ENCODE peak calls at places on chromosomes 3 and 15, in nine cellular contexts. T is kidney; H is NCI-H1092 treated with DMSO at 0.1 percent for 48 hours; E is retinal pigment epithelial cell; I is right atrium auricular region; C is NCI-H774; X is substantia nigra; F is stimulated activated CD8-positive, alpha-beta memory T cell treated with anti-CD3 and anti-CD28 coated beads, Interleukin-4, amount 100 ng/mL, for 4 hours; U is islet precursor cell. D is an unnamed sample.

GRCh38 chr3:190339130-190339529 is 16.9 kb upstream of the CLDN1 start:
- DNase-seq in T (no peak), F (no peak), I (no peak), X (no peak), C (peak), E (no peak), H (no peak), U (no peak), D (peak)

GRCh38 chr15:83462953-83463433 is 15.9 kb downstream of the SH3GL3 start:
- DNase-seq in T (no peak), I (no peak), X (no peak), H (no peak), E (no peak), F (no peak), U (no peak), C (no peak), D (peak)

GRCh38 chr3:188097786-188098185 is 56.2 kb upstream of the LPP start:
- DNase-seq in F (no peak), C (no peak), E (no peak), X (peak), U (no peak), H (no peak), I (no peak), T (no peak), D (no peak)

GRCh38 chr15:29821416-29822099 is 710 bp downstream of the TJP1 start:
- DNase-seq in F (no peak), H (peak), I (peak), E (peak), C (peak), U (peak), X (peak), T (peak), D (peak)

GRCh38 chr3:179146911-179147570 is 1.1 kb upstream of the PIK3CA start:
- DNase-seq in X (no peak), F (no peak), U (peak), H (peak), C (peak), T (no peak), I (no peak), E (no peak), D (peak)

GRCh38 chr3:59265566-59265965 is 215.7 kb upstream of the CFAP20DC start:
- DNase-seq in T (no peak), H (peak), E (no peak), I (no peak), U (no peak), F (no peak), C (no peak), X (no peak), D (no peak)

GRCh38 chr3:105752791-105753415 is 115.9 kb downstream of the CBLB start:
- DNase-seq in H (no peak), C (no peak), X (no peak), I (no peak), F (no peak), E (no peak), T (no peak), U (no peak), D (peak)

GRCh38 chr15:100093211-100094126 is 248.3 kb downstream of the ADAMTS17 start:
- DNase-seq in I (no peak), U (peak), C (no peak), F (no peak), H (no peak), X (no peak), E (no peak), T (no peak), D (peak)

GRCh38 chr15:76533995-76534394 is 197.4 kb downstream of the ISL2 start:
- DNase-seq in I (no peak), U (no peak), X (no peak), F (no peak), T (no peak), E (no peak), C (no peak), H (no peak), D (no peak)

GRCh38 chr15:60962087-60962486 is 267.0 kb downstream of the RORA start:
- DNase-seq in C (no peak), H (no peak), U (no peak), F (no peak), E (peak), T (no peak), X (no peak), I (no peak), D (no peak)

GRCh38 chr15:53671545-53671944 is 87.9 kb downstream of the WDR72 start:
- DNase-seq in C (no peak), X (no peak), H (no peak), I (no peak), U (no peak), E (no peak), F (no peak), T (no peak), D (peak)

GRCh38 chr15:50542051-50542450 is 4.4 kb downstream of the USP50 start:
- DNase-seq in I (no peak), U (no peak), F (no peak), E (no peak), H (no peak), C (no peak), T (no peak), X (no peak), D (no peak)

GRCh38 chr3:118842147-118842863 is 192.3 kb downstream of the IGSF11 start:
- DNase-seq in H (no peak), T (no peak), U (no peak), I (no peak), X (no peak), F (no peak), E (no peak), C (no peak), D (peak)

GRCh38 chr15:101672298-101672697 is 20.1 kb upstream of the TM2D3 start:
- DNase-seq in F (no peak), E (no peak), I (no peak), H (no peak), T (no peak), X (no peak), C (no peak), U (no peak), D (peak)

GRCh38 chr3:126510323-126510910 is 7.2 kb downstream of the UROC1 start:
- DNase-seq in H (no peak), T (peak), X (no peak), F (no peak), I (no peak), E (no peak), C (no peak), U (no peak), D (no peak)

GRCh38 chr3:159616234-159616825 is 372.3 kb upstream of the IL12A start:
- DNase-seq in I (no peak), X (peak), T (no peak), C (peak), E (no peak), H (no peak), F (no peak), U (peak), D (peak)

GRCh38 chr3:191338177-191338488 is 7.8 kb upstream of the UTS2B start:
- DNase-seq in C (no peak), H (no peak), T (no peak), I (no peak), X (no peak), E (no peak), F (no peak), U (no peak), D (no peak)

GRCh38 chr3:133475245-133476010 is 75.6 kb downstream of the BFSP2 start:
- DNase-seq in I (no peak), F (no peak), C (peak), U (no peak), T (no peak), X (no peak), H (peak), E (peak), D (no peak)

GRCh38 chr3:9158865-9159630 is 90.4 kb downstream of the SRGAP3 start:
- DNase-seq in U (no peak), F (no peak), H (no peak), X (no peak), I (no peak), E (no peak), C (no peak), T (no peak), D (peak)

GRCh38 chr15:28881170-28881569 is 4.6 kb upstream of the APBA2 start:
- DNase-seq in T (peak), U (no peak), F (no peak), H (no peak), X (no peak), E (no peak), I (no peak), C (no peak), D (no peak)

GRCh38 chr3:133928903-133929607 is 33.4 kb upstream of the RAB6B start:
- DNase-seq in H (no peak), E (no peak), I (peak), U (no peak), C (no peak), F (no peak), X (no peak), T (no peak), D (no peak)

GRCh38 chr15:31503758-31504461 is 177.3 kb downstream of the KLF13 start:
- DNase-seq in F (no peak), U (peak), E (no peak), X (no peak), T (no peak), I (peak), H (no peak), C (no peak), D (no peak)

GRCh38 chr3:195708066-195708465 is 12.7 kb upstream of the MUC20 start:
- DNase-seq in H (no peak), T (peak), I (no peak), F (no peak), C (no peak), E (no peak), U (no peak), X (no peak), D (no peak)

GRCh38 chr3:42652251-42652610 is 1.3 kb upstream of the ZBTB47 start:
- DNase-seq in T (no peak), E (no peak), F (no peak), C (no peak), I (no peak), X (no peak), U (no peak), H (no peak), D (no peak)

GRCh38 chr15:73602444-73602843 is 30.7 kb downstream of the NPTN start:
- DNase-seq in H (no peak), I (no peak), U (no peak), X (no peak), C (no peak), F (no peak), T (no peak), E (no peak), D (no peak)

GRCh38 chr3:29937185-29937584 is 656.3 kb downstream of the RBMS3 start:
- DNase-seq in T (no peak), F (no peak), C (no peak), H (no peak), X (no peak), I (no peak), U (no peak), E (peak), D (no peak)

GRCh38 chr15:67133026-67133425 is 67.6 kb downstream of the SMAD3 start:
- DNase-seq in T (no peak), U (peak), I (no peak), F (no peak), H (no peak), C (no peak), E (no peak), X (no peak), D (no peak)

GRCh38 chr15:65525622-65526021 is 4.6 kb upstream of the HACD3 start:
- DNase-seq in X (peak), T (no peak), E (peak), I (no peak), C (no peak), F (no peak), U (no peak), H (no peak), D (no peak)

GRCh38 chr3:197308591-197308990 is 10.2 kb upstream of the DLG1 start:
- DNase-seq in X (no peak), U (no peak), T (no peak), F (no peak), I (no peak), H (no peak), C (no peak), E (peak), D (no peak)

GRCh38 chr15:61003683-61004299 is 225.3 kb downstream of the RORA start:
- DNase-seq in C (no peak), X (no peak), E (no peak), H (no peak), F (no peak), U (no peak), T (no peak), I (no peak), D (no peak)

GRCh38 chr15:99613887-99614642 is 48.3 kb downstream of the MEF2A start:
- DNase-seq in E (no peak), H (no peak), X (no peak), F (no peak), U (no peak), T (peak), I (no peak), C (no peak), D (no peak)

GRCh38 chr3:115931581-115931980 is 308.3 kb downstream of the GAP43 start:
- DNase-seq in I (no peak), X (no peak), F (no peak), U (no peak), E (no peak), C (no peak), T (no peak), H (no peak), D (no peak)

GRCh38 chr3:58210761-58211477 is at the start of gene DNASE1L3:
- DNase-seq in C (no peak), I (no peak), U (no peak), H (no peak), E (no peak), F (no peak), X (no peak), T (no peak), D (no peak)

GRCh38 chr15:84969257-84969656 is 12.4 kb upstream of the PDE8A start:
- DNase-seq in I (no peak), C (no peak), F (no peak), T (no peak), U (peak), H (no peak), E (no peak), X (peak), D (no peak)

GRCh38 chr3:33488246-33488645 is 48.0 kb upstream of the UBP1 start:
- DNase-seq in T (no peak), F (no peak), E (no peak), U (no peak), I (no peak), H (no peak), C (no peak), X (no peak), D (peak)

GRCh38 chr3:42214565-42215283 is 51.3 kb downstream of the CCK start:
- DNase-seq in I (no peak), X (no peak), C (no peak), H (no peak), F (no peak), U (no peak), E (no peak), T (no peak), D (no peak)

GRCh38 chr15:93029613-93030429 is 59.2 kb downstream of the RGMA start:
- DNase-seq in C (no peak), X (peak), T (peak), U (peak), I (peak), F (no peak), H (no peak), E (no peak), D (no peak)

D was measured in mesendoderm.